ENCODE peak calls at places on chromosomes 11 and 22, in seven cellular contexts. A is adipocyte, P is neuronal stem cell, Y is Peyer's patch, J is tibial artery, V is mucosa of descending colon, D is uterus. L is an unnamed sample.
A peak's percentile ranks its signal among the peaks of the same experiment; 100 is the strongest.

GRCh38 chr11:103920449-103920848 is 116.0 kb upstream of the DDI1 start:
- DNase-seq in A (peak; percentile 40), P (no peak), Y (no peak), J (no peak), V (no peak), D (no peak), L (no peak)

GRCh38 chr22:31637375-31637937 is 24.6 kb downstream of the PISD start:
- DNase-seq in A (no peak), P (no peak), Y (peak; percentile 71), J (no peak), V (peak; percentile 69), D (no peak), L (peak; percentile 94)

GRCh38 chr11:120376547-120377182 is 40.5 kb downstream of the ARHGEF12 start:
- DNase-seq in A (no peak), P (no peak), Y (no peak), J (no peak), V (no peak), D (no peak), L (no peak)

GRCh38 chr11:66479741-66480115 is 506 bp upstream of the DPP3 start:
- DNase-seq in A (no peak), P (no peak), Y (no peak), J (no peak), V (no peak), D (no peak), L (no peak)

GRCh38 chr11:61817471-61818202 is 834 bp upstream of the FADS1 start:
- DNase-seq in A (peak; percentile 24), P (no peak), Y (no peak), J (no peak), V (no peak), D (no peak), L (no peak)

GRCh38 chr22:38415046-38415445 is 40.0 kb downstream of the KCNJ4 start:
- DNase-seq in A (no peak), P (no peak), Y (no peak), J (peak; percentile 25), V (peak; percentile 27), D (peak; percentile 6), L (peak; percentile 38)

GRCh38 chr22:22787805-22788459 is 99.7 kb upstream of the IGLL5 start:
- DNase-seq in A (peak; percentile 48), P (peak; percentile 51), Y (peak; percentile 76), J (no peak), V (peak; percentile 73), D (no peak), L (peak; percentile 86)

GRCh38 chr11:126857860-126858808 is 142.4 kb downstream of the KIRREL3 start:
- DNase-seq in A (no peak), P (no peak), Y (no peak), J (no peak), V (no peak), D (no peak), L (no peak)

GRCh38 chr22:19177164-19178064 is 1.1 kb downstream of the SLC25A1 start:
- DNase-seq in A (peak; percentile 18), P (no peak), Y (no peak), J (no peak), V (peak; percentile 63), D (no peak), L (peak; percentile 83)

GRCh38 chr11:38402063-38402462 is 1804.0 kb upstream of the RAG2 start:
- DNase-seq in A (no peak), P (no peak), Y (no peak), J (no peak), V (no peak), D (no peak), L (no peak)

GRCh38 chr22:49964136-49964492 is 3.5 kb downstream of the PIM3 start:
- DNase-seq in A (no peak), P (no peak), Y (no peak), J (peak; percentile 66), V (peak; percentile 61), D (peak; percentile 19), L (peak; percentile 81)

GRCh38 chr22:37328017-37328416 is 45.7 kb downstream of the CYTH4 start:
- DNase-seq in A (no peak), P (no peak), Y (no peak), J (no peak), V (no peak), D (no peak), L (no peak)

GRCh38 chr11:84552791-84553190 is 1074.4 kb downstream of the DLG2 start:
- DNase-seq in A (no peak), P (no peak), Y (no peak), J (no peak), V (no peak), D (no peak), L (no peak)

GRCh38 chr22:31276426-31277167 is 15.7 kb downstream of the PIK3IP1 start:
- DNase-seq in A (no peak), P (no peak), Y (no peak), J (no peak), V (no peak), D (no peak), L (no peak)

GRCh38 chr22:24503851-24504170 is 8.7 kb downstream of the UPB1 start:
- DNase-seq in A (no peak), P (no peak), Y (no peak), J (no peak), V (no peak), D (no peak), L (peak; percentile 64)

GRCh38 chr22:24502540-24502939 is 7.4 kb downstream of the UPB1 start:
- DNase-seq in A (no peak), P (no peak), Y (no peak), J (no peak), V (no peak), D (no peak), L (no peak)

GRCh38 chr22:24505337-24505736 is 10.2 kb downstream of the UPB1 start:
- DNase-seq in A (no peak), P (no peak), Y (no peak), J (no peak), V (no peak), D (no peak), L (no peak)

GRCh38 chr22:24501366-24502005 is 6.4 kb downstream of the UPB1 start:
- DNase-seq in A (no peak), P (no peak), Y (no peak), J (no peak), V (no peak), D (no peak), L (peak; percentile 41)

GRCh38 chr22:24503137-24503850 is 8.2 kb downstream of the UPB1 start:
- DNase-seq in A (peak; percentile 71), P (no peak), Y (peak; percentile 84), J (no peak), V (no peak), D (no peak), L (peak; percentile 81)
- H3K4me1 ChIP-seq in A (peaks cover 33% of the 10 kb centered on the region), P (peaks cover 31% of the 10 kb centered on the region), Y (peaks cover 26% of the 10 kb centered on the region), J (no peaks in the 10 kb centered on the region), V (peaks cover 15% of the 10 kb centered on the region), D (no peaks in the 10 kb centered on the region), L (peaks cover 20% of the 10 kb centered on the region)

GRCh38 chr11:34936945-34937344 is 20.5 kb downstream of the PDHX start:
- DNase-seq in A (no peak), P (no peak), Y (no peak), J (no peak), V (no peak), D (no peak), L (no peak)
- H3K4me1 ChIP-seq in A (peaks cover 9% of the 10 kb centered on the region), P (no peaks in the 10 kb centered on the region), Y (no peaks in the 10 kb centered on the region), J (no peaks in the 10 kb centered on the region), V (no peaks in the 10 kb centered on the region), D (no peaks in the 10 kb centered on the region), L (peaks cover 12% of the 10 kb centered on the region)

GRCh38 chr11:123180166-123180565 is 14.9 kb downstream of the CLMP start:
- DNase-seq in A (peak; percentile 24), P (no peak), Y (no peak), J (no peak), V (no peak), D (no peak), L (no peak)

GRCh38 chr11:123182101-123182500 is 12.9 kb downstream of the CLMP start:
- DNase-seq in A (no peak), P (no peak), Y (no peak), J (no peak), V (no peak), D (no peak), L (no peak)

GRCh38 chr11:123179571-123179970 is 15.5 kb downstream of the CLMP start:
- DNase-seq in A (no peak), P (no peak), Y (no peak), J (no peak), V (no peak), D (no peak), L (no peak)

GRCh38 chr11:123181075-123181474 is 14.0 kb downstream of the CLMP start:
- DNase-seq in A (peak; percentile 26), P (no peak), Y (no peak), J (no peak), V (no peak), D (no peak), L (no peak)

DNA sequence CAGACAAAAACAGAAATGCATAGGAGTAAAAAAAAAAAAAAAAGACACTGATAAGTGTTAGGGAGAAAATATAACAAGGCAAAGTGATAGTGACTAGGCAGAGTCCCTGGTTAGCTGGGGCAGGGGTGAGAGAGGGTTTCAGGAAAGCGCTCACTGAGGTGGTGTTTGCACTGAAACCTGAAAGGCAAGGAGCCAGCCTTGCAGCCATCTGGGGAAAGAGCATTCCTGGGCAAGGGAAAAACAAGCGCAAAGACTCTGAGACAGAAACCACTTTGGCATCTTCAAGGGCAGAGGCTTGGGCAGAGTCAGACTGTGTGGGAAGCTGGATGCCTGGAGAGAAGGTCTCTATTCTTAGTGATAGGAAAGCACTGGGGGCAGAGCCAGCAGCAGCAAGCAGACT is 14.5 kb downstream of the CLMP start:
- DNase-seq in A (peak; percentile 48), P (no peak), Y (no peak), J (no peak), V (no peak), D (no peak), L (no peak)
- H3K4me1 ChIP-seq in A (peaks cover 75% of the 10 kb centered on the region), P (peaks cover 2% of the 10 kb centered on the region), Y (no peaks in the 10 kb centered on the region), J (no peaks in the 10 kb centered on the region), V (no peaks in the 10 kb centered on the region), D (peaks cover 6% of the 10 kb centered on the region), L (no peaks in the 10 kb centered on the region)

DNA sequence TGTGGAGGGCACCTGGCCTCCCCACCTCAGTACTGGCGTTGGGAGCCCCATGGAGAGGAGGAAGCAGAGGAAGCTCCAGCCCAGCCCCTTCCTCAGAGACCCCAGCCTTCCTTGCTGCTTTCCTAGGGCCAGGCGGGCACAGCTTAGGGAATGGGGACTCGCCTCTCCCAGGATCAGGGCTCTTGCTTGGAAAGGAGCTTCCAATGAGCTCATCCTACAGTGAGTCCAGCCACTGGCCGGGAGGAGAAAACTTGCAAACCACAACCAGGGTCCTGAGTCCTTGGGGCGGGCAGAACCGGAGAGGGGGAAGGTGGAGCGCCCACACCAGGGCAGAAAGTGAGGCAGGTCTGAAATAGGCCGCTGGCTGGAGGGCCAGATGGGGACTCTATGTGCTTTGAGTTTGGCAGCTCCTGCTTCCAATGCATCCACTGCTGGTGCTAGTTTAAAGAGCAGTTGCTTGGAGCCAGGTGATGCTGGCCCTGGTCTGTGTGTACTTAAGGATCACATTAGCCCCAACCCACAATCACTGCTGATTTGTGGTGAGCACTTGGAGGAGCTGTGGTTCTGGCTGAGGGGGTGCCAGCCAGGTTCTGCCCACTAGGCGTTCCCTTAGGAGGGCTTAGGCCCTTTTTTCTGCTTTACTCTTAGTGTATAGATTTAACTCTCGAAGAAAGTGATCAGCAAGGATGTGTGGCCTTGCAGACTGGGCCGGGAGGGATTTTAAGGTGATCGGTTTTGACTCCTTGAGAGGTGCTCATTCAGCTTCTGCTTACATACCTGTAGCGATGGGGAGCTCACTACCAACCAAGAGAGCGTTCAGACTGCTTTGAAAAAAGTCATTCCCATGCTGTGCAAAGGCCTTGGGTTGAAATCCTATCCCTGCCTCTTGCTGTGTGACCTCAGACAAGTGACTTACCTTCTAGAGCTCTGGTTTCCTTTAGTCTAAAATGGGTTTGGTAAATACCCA is 81.9 kb downstream of the TP53I11 start:
- DNase-seq in A (no peak), P (no peak), Y (no peak), J (no peak), V (no peak), D (no peak), L (no peak)
- H3K4me1 ChIP-seq in A (no peaks in the 10 kb centered on the region), P (peaks cover 24% of the 10 kb centered on the region), Y (no peaks in the 10 kb centered on the region), J (peaks cover 16% of the 10 kb centered on the region), V (no peaks in the 10 kb centered on the region), D (no peaks in the 10 kb centered on the region), L (peaks cover 9% of the 10 kb centered on the region)